ENCODE peak calls at places on chromosomes 11 and 22, in four cellular contexts. L is stimulated activated CD4-positive, alpha-beta T cell treated with anti-CD3 and anti-CD28 coated beads, Interleukin-15, amount 100 ng/mL, for 24 hours; X is epithelial cell of esophagus; O is NCI-H226. P is an unnamed sample.

GRCh38 chr11:284081-285020 is 4.6 kb upstream of the PGGHG start:
- DNase-seq in L (no peak), X (no peak), O (no peak), P (no peak)

GRCh38 chr11:6328321-6328720 is 8.0 kb upstream of the CAVIN3 start:
- DNase-seq in L (no peak), X (no peak), O (peak; percentile 34), P (no peak)

GRCh38 chr11:119520966-119521365 is 98.0 kb upstream of the THY1 start:
- DNase-seq in L (no peak), X (no peak), O (no peak), P (no peak)

GRCh38 chr11:47099213-47099917 is 77.3 kb downstream of the ARFGAP2 start:
- DNase-seq in L (no peak), X (no peak), O (peak; percentile 2), P (no peak)

GRCh38 chr11:66981976-66982578 is 7.0 kb downstream of the C11orf86 start:
- DNase-seq in L (peak; percentile 66), X (peak; percentile 94), O (peak; percentile 73), P (peak; percentile 86)

GRCh38 chr11:116927163-116927772 is 89.8 kb upstream of the APOA1 start:
- DNase-seq in L (peak; percentile 54), X (peak; percentile 10), O (no peak), P (no peak)

GRCh38 chr11:34565417-34566208 is 52.0 kb upstream of the ELF5 start:
- DNase-seq in L (peak; percentile 31), X (peak; percentile 16), O (no peak), P (no peak)

GRCh38 chr22:45994516-45995404 is 17.8 kb upstream of the WNT7B start:
- DNase-seq in L (peak; percentile 84), X (peak; percentile 57), O (no peak), P (no peak)

GRCh38 chr11:61174275-61174674 is 13.0 kb upstream of the VPS37C start:
- DNase-seq in L (no peak), X (no peak), O (no peak), P (no peak)

GRCh38 chr11:109405671-109406070 is 16.3 kb upstream of the C11orf87 start:
- DNase-seq in L (no peak), X (peak; percentile 25), O (no peak), P (peak; percentile 26)

GRCh38 chr22:46357711-46358505 is 22.4 kb downstream of the TRMU start:
- DNase-seq in L (no peak), X (no peak), O (no peak), P (no peak)

GRCh38 chr11:57001674-57002401 is 13.1 kb downstream of the OR5AK2 start:
- DNase-seq in L (no peak), X (peak; percentile 6), O (no peak), P (no peak)

GRCh38 chr11:128690746-128691091 is 3.2 kb upstream of the FLI1 start:
- DNase-seq in L (no peak), X (peak; percentile 54), O (no peak), P (no peak)

GRCh38 chr11:118608268-118609214 is 1.1 kb downstream of the PHLDB1 start:
- DNase-seq in L (peak; percentile 78), X (peak; percentile 55), O (peak; percentile 81), P (no peak)

GRCh38 chr11:45482331-45482730 is 183.1 kb downstream of the CHST1 start:
- DNase-seq in L (no peak), X (no peak), O (no peak), P (no peak)

GRCh38 chr22:46594947-46595298 is 25.3 kb upstream of the GRAMD4 start:
- DNase-seq in L (no peak), X (no peak), O (no peak), P (no peak)